ENCODE peak calls at places on chromosome 9, in seven cellular contexts. E, D, G, P, Y, B and C are unnamed samples.

GRCh38 chr9:70902705-70903131 is 218.7 kb downstream of the TRPM3 start:
- DNase-seq in E (no peak), D (peak), G (peak), P (no peak), Y (no peak), B (peak), C (peak)

GRCh38 chr9:15278839-15279238 is 28.2 kb downstream of the TTC39B start:
- DNase-seq in E (no peak), D (no peak), G (no peak), P (no peak), Y (no peak), B (no peak), C (no peak)

GRCh38 chr9:126722252-126722921 is 82.5 kb upstream of the ZBTB43 start:
- DNase-seq in E (peak), D (peak), G (no peak), P (peak), Y (peak), B (peak), C (peak)

GRCh38 chr9:92715488-92716231 is 45.7 kb upstream of the IPPK start:
- DNase-seq in E (peak), D (no peak), G (peak), P (no peak), Y (no peak), B (no peak), C (no peak)

GRCh38 chr9:19451240-19452087 is 42.7 kb downstream of the ACER2 start:
- DNase-seq in E (no peak), D (no peak), G (no peak), P (no peak), Y (no peak), B (no peak), C (no peak)

GRCh38 chr9:72979405-72980100 is 26.7 kb upstream of the ALDH1A1 start:
- DNase-seq in E (no peak), D (no peak), G (no peak), P (no peak), Y (no peak), B (peak), C (no peak)

GRCh38 chr9:68844623-68845612 is 139.9 kb downstream of the PIP5K1B start:
- DNase-seq in E (peak), D (peak), G (peak), P (no peak), Y (peak), B (peak), C (peak)

GRCh38 chr9:14353222-14354056 is 39.5 kb upstream of the NFIB start:
- DNase-seq in E (peak), D (peak), G (peak), P (peak), Y (peak), B (peak), C (peak)

GRCh38 chr9:15086096-15087030 is 176.1 kb upstream of the FREM1 start:
- DNase-seq in E (no peak), D (no peak), G (no peak), P (no peak), Y (no peak), B (no peak), C (peak)

GRCh38 chr9:101429736-101430135 is 5.8 kb downstream of the ALDOB start:
- DNase-seq in E (no peak), D (no peak), G (no peak), P (no peak), Y (no peak), B (no peak), C (no peak)
- H3K4me3 ChIP-seq in E (no peak), D (no peak), G (no peak), P (no peak), Y (no peak), B (no peak), C (no peak)

GRCh38 chr9:35035851-35036701 is 36.3 kb downstream of the VCP start:
- DNase-seq in E (peak), D (peak), G (peak), P (peak), Y (peak), B (no peak), C (peak)
- H3K4me3 ChIP-seq in E (peak), D (peak), G (no peak), P (no peak), Y (peak), B (no peak), C (peak)

GRCh38 chr9:125238127-125238914 is 2.8 kb downstream of the HSPA5 start:
- DNase-seq in E (no peak), D (no peak), G (peak), P (no peak), Y (no peak), B (no peak), C (peak)

GRCh38 chr9:125238915-125239446 is 2.2 kb downstream of the HSPA5 start:
- DNase-seq in E (no peak), D (no peak), G (peak), P (no peak), Y (no peak), B (no peak), C (no peak)

GRCh38 chr9:125227761-125228160 is 13.4 kb downstream of the HSPA5 start:
- DNase-seq in E (no peak), D (no peak), G (no peak), P (no peak), Y (no peak), B (no peak), C (no peak)

GRCh38 chr9:125235805-125236534 is 5.2 kb downstream of the HSPA5 start:
- DNase-seq in E (no peak), D (no peak), G (peak), P (no peak), Y (no peak), B (no peak), C (no peak)

DNA sequence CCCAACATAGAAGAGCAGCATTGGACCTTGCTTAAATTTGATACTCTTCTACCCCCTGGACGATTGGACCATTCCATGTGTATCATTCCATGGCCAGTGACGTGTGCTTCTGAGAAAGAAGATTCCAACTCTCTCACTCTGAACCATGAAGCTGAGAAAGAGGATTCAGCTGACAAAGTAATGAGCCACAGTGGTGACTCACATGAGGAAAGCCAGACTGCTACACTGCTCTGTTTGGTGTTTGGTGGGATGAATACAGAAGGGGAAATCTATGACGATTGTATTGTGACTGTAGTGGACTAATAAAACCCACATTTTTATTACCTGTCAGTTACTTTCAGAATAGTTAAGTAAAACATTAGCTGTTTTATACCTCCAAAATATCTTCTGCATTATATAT is 7.5 kb downstream of the HSPA5 start:
- DNase-seq in E (no peak), D (peak), G (peak), P (no peak), Y (peak), B (peak), C (peak)
- H3K4me3 ChIP-seq in E (no peak), D (no peak), G (no peak), P (no peak), Y (no peak), B (no peak), C (no peak)

DNA sequence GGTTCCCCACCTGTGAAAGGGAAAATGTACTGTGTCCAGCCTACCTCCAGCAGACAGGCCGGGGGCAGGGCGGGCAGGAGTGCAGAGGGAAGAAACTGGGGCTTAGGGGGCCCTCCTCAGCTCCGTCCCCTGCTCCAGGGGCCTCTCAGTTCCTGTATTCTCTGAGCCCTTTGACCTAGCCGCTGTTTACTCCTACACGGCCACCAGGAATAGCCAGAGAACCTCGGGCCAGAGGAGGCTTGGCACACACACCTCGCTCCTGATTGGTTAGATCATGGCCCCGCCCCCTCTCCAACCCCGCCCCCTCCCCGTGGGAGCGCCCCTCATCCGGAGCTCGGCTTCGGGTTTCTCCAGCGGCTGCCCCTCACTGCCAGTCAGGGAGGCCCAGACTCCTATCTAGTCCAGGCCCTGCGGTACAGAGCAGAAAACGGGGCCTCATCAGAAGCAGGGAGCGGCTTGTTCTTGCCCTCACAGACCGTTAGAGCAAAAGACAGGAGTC is 2.2 kb downstream of the ST6GALNAC6 start:
- DNase-seq in E (peak), D (peak), G (peak), P (peak), Y (peak), B (no peak), C (peak)
- H3K4me3 ChIP-seq in E (peak), D (peak), G (peak), P (no peak), Y (no peak), B (no peak), C (peak)

GRCh38 chr9:136671646-136672430 is 9.1 kb downstream of the EGFL7 start:
- DNase-seq in E (no peak), D (no peak), G (no peak), P (no peak), Y (peak), B (peak), C (peak)

GRCh38 chr9:136671254-136671614 is 8.5 kb downstream of the EGFL7 start:
- DNase-seq in E (no peak), D (no peak), G (no peak), P (no peak), Y (no peak), B (no peak), C (no peak)

GRCh38 chr9:136668983-136669790 is 6.5 kb downstream of the EGFL7 start:
- DNase-seq in E (no peak), D (no peak), G (no peak), P (no peak), Y (peak), B (peak), C (no peak)

GRCh38 chr9:136669791-136670464 is 7.2 kb downstream of the EGFL7 start:
- DNase-seq in E (no peak), D (no peak), G (no peak), P (no peak), Y (no peak), B (no peak), C (no peak)

DNA sequence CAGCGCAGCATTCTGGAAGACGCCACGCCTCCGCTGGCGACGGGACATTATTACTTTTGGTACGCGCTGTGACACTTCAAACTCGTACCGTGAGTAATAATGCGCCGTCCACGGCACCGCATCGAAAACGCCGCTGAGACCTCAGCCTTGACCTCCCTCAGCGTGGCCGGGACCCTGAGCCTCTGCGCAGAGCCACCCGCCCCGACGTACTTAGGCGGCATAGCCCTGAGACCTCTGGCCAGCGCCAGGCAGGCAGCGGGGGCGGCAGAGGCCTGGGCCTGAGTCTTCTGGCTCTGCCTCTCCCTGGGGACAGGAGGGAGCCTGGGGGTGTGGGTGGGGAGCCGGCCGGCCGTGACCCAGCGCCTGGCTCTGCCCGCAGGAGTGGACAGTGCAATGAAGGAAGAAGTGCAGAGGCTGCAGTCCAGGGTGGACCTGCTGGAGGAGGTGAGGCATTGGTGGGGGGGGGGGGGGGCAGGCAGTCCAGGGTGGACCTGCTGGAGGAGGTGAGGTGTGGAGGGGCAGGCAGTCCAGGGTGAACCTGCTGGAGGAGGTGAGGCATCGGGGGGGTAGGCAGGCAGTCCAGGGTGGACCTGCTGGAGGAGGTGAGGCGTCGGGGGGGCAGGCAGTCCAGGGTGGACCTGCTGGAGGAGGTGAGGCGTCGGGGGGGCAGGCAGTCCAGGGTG is 8.0 kb downstream of the EGFL7 start:
- DNase-seq in E (no peak), D (no peak), G (no peak), P (no peak), Y (no peak), B (peak), C (no peak)
- H3K4me3 ChIP-seq in E (peak), D (no peak), G (no peak), P (peak), Y (no peak), B (no peak), C (no peak)

GRCh38 chr9:110745656-110746055 is 77.1 kb downstream of the MUSK start:
- DNase-seq in E (no peak), D (no peak), G (peak), P (no peak), Y (no peak), B (peak), C (peak)
- H3K4me3 ChIP-seq in E (no peak), D (no peak), G (no peak), P (no peak), Y (no peak), B (peak), C (no peak)

GRCh38 chr9:76572205-76572550 is 113.2 kb downstream of the GCNT1 start:
- DNase-seq in E (no peak), D (no peak), G (no peak), P (no peak), Y (no peak), B (no peak), C (no peak)
- H3K4me3 ChIP-seq in E (peak), D (peak), G (no peak), P (no peak), Y (no peak), B (no peak), C (no peak)

GRCh38 chr9:124037790-124038189 is 26.2 kb downstream of the LHX2 start:
- DNase-seq in E (no peak), D (no peak), G (no peak), P (no peak), Y (no peak), B (no peak), C (no peak)
- H3K4me3 ChIP-seq in E (no peak), D (no peak), G (no peak), P (no peak), Y (no peak), B (no peak), C (no peak)

GRCh38 chr9:6782981-6783380 is 25.2 kb downstream of the KDM4C start:
- DNase-seq in E (no peak), D (no peak), G (no peak), P (no peak), Y (no peak), B (no peak), C (no peak)
- H3K4me3 ChIP-seq in E (no peak), D (no peak), G (no peak), P (no peak), Y (no peak), B (no peak), C (no peak)